ENCODE peak calls at places on chromosomes 5 and 9, in five cellular contexts. F is MM.1S, D is neural progenitor cell, L is SK-N-SH, E is GM23248. N is an unnamed sample.

GRCh38 chr5:59275537-59276276 is 617.8 kb downstream of the PDE4D start:
- DNase-seq in F (no peak), D (peak; percentile 83), L (no peak), E (peak; percentile 63), N (no peak)

GRCh38 chr5:159051431-159052281 is 48.1 kb downstream of the EBF1 start:
- DNase-seq in F (no peak), D (peak; percentile 79), L (no peak), E (peak; percentile 80), N (peak; percentile 73)

GRCh38 chr9:3477236-3477834 is 48.5 kb downstream of the RFX3 start:
- DNase-seq in F (peak; percentile 85), D (no peak), L (no peak), E (no peak), N (no peak)

GRCh38 chr9:127788337-127789011 is 2.6 kb downstream of the CDK9 start:
- DNase-seq in F (peak; percentile 43), D (no peak), L (no peak), E (no peak), N (no peak)

GRCh38 chr5:78287833-78288232 is 6.7 kb downstream of the AP3B1 start:
- DNase-seq in F (no peak), D (no peak), L (no peak), E (peak; percentile 94), N (no peak)

GRCh38 chr9:123375725-123376132 is 19.7 kb downstream of the CRB2 start:
- DNase-seq in F (no peak), D (no peak), L (no peak), E (peak; percentile 24), N (no peak)

GRCh38 chr5:96339862-96340261 is 93.2 kb downstream of the PCSK1 start:
- DNase-seq in F (no peak), D (no peak), L (no peak), E (peak; percentile 42), N (no peak)

GRCh38 chr9:137441935-137442321 is 771 bp upstream of the ENTPD8 start:
- DNase-seq in F (no peak), D (no peak), L (no peak), E (no peak), N (no peak)

GRCh38 chr5:59138509-59138908 is 555.6 kb downstream of the RAB3C start:
- DNase-seq in F (no peak), D (no peak), L (no peak), E (no peak), N (no peak)

GRCh38 chr5:57499262-57500050 is 16.8 kb upstream of the ACTBL2 start:
- DNase-seq in F (peak; percentile 84), D (peak; percentile 70), L (peak; percentile 36), E (peak; percentile 75), N (peak; percentile 11)

GRCh38 chr5:97986069-97986468 is 787.4 kb upstream of the RGMB start:
- DNase-seq in F (no peak), D (peak; percentile 27), L (no peak), E (peak; percentile 88), N (no peak)

GRCh38 chr9:95284152-95284551 is 33.4 kb downstream of the FANCC start:
- DNase-seq in F (no peak), D (no peak), L (no peak), E (peak; percentile 46), N (no peak)

GRCh38 chr9:6676254-6676928 is 30.9 kb upstream of the GLDC start:
- DNase-seq in F (no peak), D (no peak), L (no peak), E (no peak), N (no peak)

GRCh38 chr5:150489358-150490295 is 18.3 kb upstream of the NDST1 start:
- DNase-seq in F (peak; percentile 18), D (no peak), L (no peak), E (peak; percentile 82), N (peak; percentile 89)

GRCh38 chr9:124282442-124283231 is 24.9 kb downstream of the NEK6 start:
- DNase-seq in F (no peak), D (no peak), L (no peak), E (no peak), N (no peak)

GRCh38 chr5:161847896-161848510 is at the start of gene GABRA1:
- DNase-seq in F (no peak), D (peak; percentile 73), L (no peak), E (peak; percentile 0), N (no peak)

GRCh38 chr5:36756089-36756488 is 120.5 kb upstream of the NIPBL start:
- DNase-seq in F (no peak), D (no peak), L (no peak), E (no peak), N (no peak)

GRCh38 chr9:134887219-134887618 is 6.6 kb downstream of the FCN2 start:
- DNase-seq in F (no peak), D (no peak), L (no peak), E (no peak), N (no peak)

GRCh38 chr5:151179489-151179840 is 21.9 kb upstream of the ANXA6 start:
- DNase-seq in F (no peak), D (no peak), L (no peak), E (no peak), N (no peak)

GRCh38 chr5:41817625-41818301 is 52.5 kb downstream of the OXCT1 start:
- DNase-seq in F (no peak), D (no peak), L (no peak), E (no peak), N (no peak)

GRCh38 chr9:130351343-130351742 is 85.8 kb downstream of the HMCN2 start:
- DNase-seq in F (no peak), D (no peak), L (no peak), E (no peak), N (no peak)

GRCh38 chr9:127119319-127119709 is 3.1 kb downstream of the ANGPTL2 start:
- DNase-seq in F (no peak), D (no peak), L (no peak), E (no peak), N (peak; percentile 9)

GRCh38 chr5:136090319-136090718 is 42.3 kb upstream of the SMAD5 start:
- DNase-seq in F (no peak), D (no peak), L (no peak), E (no peak), N (no peak)

GRCh38 chr5:61431923-61432620 is 100.0 kb downstream of the ZSWIM6 start:
- DNase-seq in F (no peak), D (no peak), L (no peak), E (no peak), N (no peak)

GRCh38 chr5:75856056-75856455 is 138.8 kb upstream of the POC5 start:
- DNase-seq in F (no peak), D (no peak), L (no peak), E (no peak), N (no peak)

GRCh38 chr5:35159370-35159742 is 70.9 kb downstream of the PRLR start:
- DNase-seq in F (no peak), D (peak; percentile 19), L (no peak), E (no peak), N (no peak)

GRCh38 chr5:107472620-107473064 is 198.1 kb downstream of the EFNA5 start:
- DNase-seq in F (no peak), D (no peak), L (no peak), E (no peak), N (no peak)

GRCh38 chr5:42952575-42952974 is 87.5 kb downstream of the ANXA2R start:
- DNase-seq in F (no peak), D (no peak), L (no peak), E (peak; percentile 42), N (no peak)

GRCh38 chr9:121271368-121272351 is 3.7 kb downstream of the GSN start:
- DNase-seq in F (no peak), D (no peak), L (no peak), E (peak; percentile 85), N (no peak)

GRCh38 chr9:78118742-78119473 is 87.3 kb upstream of the GNAQ start:
- DNase-seq in F (no peak), D (no peak), L (no peak), E (peak; percentile 82), N (peak; percentile 21)

GRCh38 chr5:79499640-79500273 is 14.2 kb downstream of the HOMER1 start:
- DNase-seq in F (no peak), D (no peak), L (no peak), E (no peak), N (no peak)

GRCh38 chr9:133332381-133332730 is 3.6 kb downstream of the SURF6 start:
- DNase-seq in F (no peak), D (no peak), L (no peak), E (no peak), N (no peak)

GRCh38 chr5:128966375-128966774 is 1.1 kb downstream of the SLC27A6 start:
- DNase-seq in F (no peak), D (no peak), L (peak; percentile 13), E (no peak), N (no peak)

GRCh38 chr5:128962211-128962610 is 3.1 kb upstream of the SLC27A6 start:
- DNase-seq in F (no peak), D (no peak), L (no peak), E (no peak), N (no peak)

GRCh38 chr5:128966846-128967245 is 1.6 kb downstream of the SLC27A6 start:
- DNase-seq in F (no peak), D (no peak), L (no peak), E (no peak), N (no peak)

GRCh38 chr5:128965011-128965637 is at the start of gene SLC27A6:
- DNase-seq in F (no peak), D (peak; percentile 74), L (peak; percentile 81), E (no peak), N (no peak)

GRCh38 chr5:128965638-128966302 is 482 bp downstream of the SLC27A6 start:
- DNase-seq in F (no peak), D (no peak), L (no peak), E (no peak), N (no peak)
- TF ChIP-seq EZH2phosphoT487 in F (no peak), D (no peak), L (no peak), E (no peak), N (no peak)

GRCh38 chr5:80863708-80864107 is 96.5 kb upstream of the RASGRF2 start:
- DNase-seq in F (no peak), D (no peak), L (no peak), E (no peak), N (no peak)
- H3K4me1 ChIP-seq in F (no peaks in the 10 kb centered on the region), D (peaks cover 5% of the 10 kb centered on the region), L (no peaks in the 10 kb centered on the region), E (no peaks in the 10 kb centered on the region), N (no peaks in the 10 kb centered on the region)

GRCh38 chr9:72539824-72540347 is 18.5 kb downstream of the TMC1 start:
- DNase-seq in F (no peak), D (peak; percentile 6), L (no peak), E (peak; percentile 18), N (no peak)
- TF ChIP-seq EZH2phosphoT487 in F (no peak), D (no peak), L (no peak), E (no peak), N (no peak)

GRCh38 chr5:113199122-113199905 is 222.7 kb downstream of the DCP2 start:
- DNase-seq in F (no peak), D (peak; percentile 24), L (no peak), E (peak; percentile 69), N (no peak)
- H3K4me1 ChIP-seq in F (peaks cover 15% of the 10 kb centered on the region), D (peaks cover 24% of the 10 kb centered on the region), L (no peaks in the 10 kb centered on the region), E (peaks cover 17% of the 10 kb centered on the region), N (no peaks in the 10 kb centered on the region)

N was measured in OCI-LY7.